ENCODE peak calls at places on chromosomes 13 and 19, in ten cellular contexts. U is ovary, K is mucosa of descending colon, L is transverse colon, W is astrocyte of the spinal cord, I is NB4, F is kidney, Y is cardiac fibroblast, E is heart left ventricle, C is stomach. X is an unnamed sample.

GRCh38 chr13:96780105-96780504 is 214.2 kb downstream of the OXGR1 start:
- DNase-seq in K (no peak), C (no peak), I (no peak), L (no peak), U (no peak), Y (peak), W (no peak), E (no peak), F (no peak), X (no peak)

GRCh38 chr19:17948967-17949930 is 16.4 kb downstream of the CCDC124 start:
- DNase-seq in L (no peak), W (no peak), Y (no peak), K (no peak), U (peak), E (no peak), F (peak), I (no peak), C (no peak), X (no peak)

GRCh38 chr13:92963029-92963428 is 263.6 kb upstream of the GPC6 start:
- DNase-seq in U (no peak), W (peak), C (no peak), E (no peak), Y (no peak), L (no peak), K (no peak), I (no peak), F (no peak), X (no peak)

GRCh38 chr13:92896842-92897241 is 329.8 kb upstream of the GPC6 start:
- DNase-seq in K (no peak), C (no peak), F (no peak), I (no peak), L (no peak), Y (peak), U (no peak), W (peak), E (no peak), X (no peak)

GRCh38 chr13:75479102-75479501 is 2.9 kb downstream of the TBC1D4 start:
- DNase-seq in W (no peak), C (no peak), F (no peak), E (no peak), L (no peak), K (no peak), I (no peak), U (no peak), Y (no peak), X (no peak)

GRCh38 chr13:75250526-75251183 is 231.3 kb downstream of the TBC1D4 start:
- DNase-seq in C (no peak), U (no peak), I (no peak), K (no peak), F (no peak), Y (peak), W (peak), L (no peak), E (no peak), X (no peak)

GRCh38 chr13:66021846-66022245 is 1208.3 kb downstream of the PCDH9 start:
- DNase-seq in E (no peak), K (no peak), Y (no peak), L (no peak), I (no peak), U (no peak), W (no peak), F (no peak), C (no peak), X (no peak)

GRCh38 chr19:49677901-49678674 is 1.0 kb downstream of the PRMT1 start:
- DNase-seq in E (peak), K (peak), F (no peak), W (peak), U (peak), C (peak), I (peak), Y (peak), L (peak), X (no peak)

GRCh38 chr13:49711218-49711863 is 20.1 kb upstream of the EBPL start:
- DNase-seq in C (no peak), L (no peak), U (no peak), F (no peak), W (peak), Y (peak), K (no peak), I (peak), E (no peak), X (peak)

GRCh38 chr13:41462427-41462826 is 5.1 kb downstream of the RGCC start:
- DNase-seq in Y (no peak), E (no peak), U (no peak), K (no peak), C (no peak), I (no peak), W (no peak), L (no peak), F (no peak), X (no peak)

GRCh38 chr13:20360835-20361412 is 128.8 kb upstream of the GJB6 start:
- DNase-seq in C (no peak), F (no peak), I (no peak), Y (no peak), L (no peak), K (no peak), E (no peak), W (peak), U (no peak), X (no peak)

GRCh38 chr13:33751151-33751550 is 66.8 kb upstream of the RFC3 start:
- DNase-seq in E (no peak), Y (peak), U (no peak), K (no peak), F (no peak), L (no peak), C (no peak), I (no peak), W (peak), X (no peak)

GRCh38 chr13:91174886-91175501 is 172.5 kb upstream of the MIR17HG start:
- DNase-seq in W (no peak), K (no peak), U (no peak), F (peak), I (no peak), L (no peak), C (no peak), E (peak), Y (no peak), X (no peak)

GRCh38 chr13:21395953-21396352 is 63.1 kb downstream of the ZDHHC20 start:
- DNase-seq in C (no peak), W (no peak), F (no peak), Y (no peak), E (no peak), U (no peak), L (no peak), I (peak), K (no peak), X (no peak)

GRCh38 chr13:75796825-75797224 is 160.7 kb downstream of the LMO7 start:
- DNase-seq in K (no peak), L (no peak), F (no peak), E (no peak), U (no peak), Y (no peak), W (no peak), I (no peak), C (no peak), X (no peak)

GRCh38 chr19:47704024-47704423 is 9.2 kb upstream of the EHD2 start:
- DNase-seq in I (no peak), Y (peak), E (no peak), C (no peak), K (no peak), U (no peak), F (no peak), W (peak), L (peak), X (no peak)
- H3K4me3 ChIP-seq in I (no peak), Y (no peak), E (no peak), C (no peak), K (no peak), U (no peak), F (no peak), W (no peak), L (no peak), X (no peak)

GRCh38 chr19:13099073-13099999 is 3.3 kb downstream of the LYL1 start:
- DNase-seq in I (peak), Y (peak), C (peak), K (peak), U (peak), E (peak), W (no peak), L (peak), F (peak), X (no peak)
- H3K4me3 ChIP-seq in I (peak), Y (no peak), C (peak), K (no peak), U (peak), E (peak), W (no peak), L (peak), F (no peak), X (no peak)

GRCh38 chr19:2308114-2308556 is at the start of gene LINGO3:
- DNase-seq in E (no peak), L (no peak), K (no peak), F (no peak), U (no peak), W (no peak), I (no peak), Y (no peak), C (no peak), X (no peak)
- H3K4me3 ChIP-seq in E (no peak), L (peak), K (no peak), F (no peak), U (no peak), W (no peak), I (no peak), Y (peak), C (peak), X (peak)

GRCh38 chr19:45560686-45561085 is 23.9 kb downstream of the OPA3 start:
- DNase-seq in L (no peak), U (no peak), W (no peak), E (no peak), I (no peak), Y (no peak), C (no peak), K (peak), F (no peak), X (no peak)
- H3K4me3 ChIP-seq in L (no peak), U (no peak), W (no peak), E (no peak), I (no peak), Y (no peak), C (no peak), K (no peak), F (no peak), X (no peak)

GRCh38 chr13:30774214-30774730 is 38.9 kb downstream of the ALOX5AP start:
- DNase-seq in F (no peak), Y (no peak), W (no peak), K (no peak), E (no peak), L (no peak), I (no peak), C (no peak), U (no peak), X (no peak)
- H3K4me3 ChIP-seq in F (no peak), Y (no peak), W (no peak), K (no peak), E (no peak), L (no peak), I (no peak), C (no peak), U (no peak), X (no peak)

X was measured in BJ.